ENCODE peak calls at places on chromosomes 13 and 19, in five cellular contexts. One of them, this sample, is unnamed.

GRCh38 chr19:37692956-37693660 is 26.5 kb downstream of the ZNF607 start:
- DNase-seq in K562: peak; percentile 23
- DNase-seq in mammary epithelial cell: no peak
- DNase-seq in neural progenitor cell: no peak
- DNase-seq in endothelial cell of umbilical vein: no peak
- DNase-seq in this sample: peak; percentile 9

GRCh38 chr13:75566658-75567057 is 17.1 kb downstream of the UCHL3 start:
- DNase-seq in neural progenitor cell: no peak
- DNase-seq in mammary epithelial cell: peak; percentile 35
- DNase-seq in endothelial cell of umbilical vein: peak; percentile 46
- DNase-seq in K562: no peak
- DNase-seq in this sample: peak; percentile 36

GRCh38 chr19:17542793-17543582 is 12.5 kb upstream of the COLGALT1 start:
- DNase-seq in mammary epithelial cell: no peak
- DNase-seq in neural progenitor cell: no peak
- DNase-seq in K562: no peak
- DNase-seq in endothelial cell of umbilical vein: no peak
- DNase-seq in this sample: no peak

GRCh38 chr19:35310331-35310730 is 18.4 kb downstream of the MAG start:
- DNase-seq in endothelial cell of umbilical vein: no peak
- DNase-seq in K562: no peak
- DNase-seq in mammary epithelial cell: no peak
- DNase-seq in neural progenitor cell: no peak
- DNase-seq in this sample: no peak

GRCh38 chr19:16153582-16154336 is 10.3 kb downstream of the HSH2D start:
- DNase-seq in neural progenitor cell: peak; percentile 46
- DNase-seq in endothelial cell of umbilical vein: no peak
- DNase-seq in K562: peak; percentile 87
- DNase-seq in mammary epithelial cell: no peak
- DNase-seq in this sample: no peak

GRCh38 chr13:35994131-35994966 is 136.8 kb downstream of the DCLK1 start:
- DNase-seq in endothelial cell of umbilical vein: no peak
- DNase-seq in neural progenitor cell: no peak
- DNase-seq in mammary epithelial cell: peak; percentile 79
- DNase-seq in K562: no peak
- DNase-seq in this sample: peak; percentile 97

GRCh38 chr13:36536546-36536945 is 104.3 kb downstream of the CCNA1 start:
- DNase-seq in K562: no peak
- DNase-seq in endothelial cell of umbilical vein: no peak
- DNase-seq in mammary epithelial cell: no peak
- DNase-seq in neural progenitor cell: no peak
- DNase-seq in this sample: no peak

GRCh38 chr19:34662919-34663318 is 14.0 kb downstream of the SCGB2B2 start:
- DNase-seq in endothelial cell of umbilical vein: peak; percentile 29
- DNase-seq in mammary epithelial cell: peak; percentile 14
- DNase-seq in neural progenitor cell: peak; percentile 53
- DNase-seq in K562: peak; percentile 62
- DNase-seq in this sample: no peak

GRCh38 chr19:5166262-5166661 is 174.3 kb downstream of the PTPRS start:
- DNase-seq in endothelial cell of umbilical vein: no peak
- DNase-seq in K562: no peak
- DNase-seq in mammary epithelial cell: peak; percentile 67
- DNase-seq in neural progenitor cell: no peak
- DNase-seq in this sample: peak; percentile 42

GRCh38 chr19:2469102-2469914 is 6.6 kb upstream of the GADD45B start:
- DNase-seq in endothelial cell of umbilical vein: peak; percentile 39
- DNase-seq in neural progenitor cell: no peak
- DNase-seq in mammary epithelial cell: peak; percentile 69
- DNase-seq in K562: peak; percentile 58
- DNase-seq in this sample: peak; percentile 87

DNA sequence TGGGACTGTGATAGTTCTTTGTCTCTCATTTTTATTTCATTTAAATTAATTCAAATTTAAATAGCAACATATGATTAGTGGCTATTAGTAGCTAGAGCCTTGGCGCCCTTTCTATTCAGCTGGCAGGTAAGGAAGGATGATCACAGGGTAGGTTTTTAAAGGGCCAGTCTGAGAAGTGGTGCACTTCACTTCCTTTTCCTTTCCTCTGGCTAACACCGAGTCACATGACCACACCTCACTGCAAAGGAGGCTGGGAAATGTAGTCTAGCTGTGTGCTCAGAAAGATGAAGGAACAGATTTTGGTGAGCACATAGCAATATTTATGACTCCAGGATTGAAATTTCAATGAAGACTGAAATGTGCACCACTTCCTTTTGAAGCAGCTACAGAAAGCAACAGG is 128.7 kb downstream of the TSHZ3 start:
- DNase-seq in K562: peak; percentile 27
- DNase-seq in endothelial cell of umbilical vein: no peak
- DNase-seq in neural progenitor cell: peak; percentile 9
- DNase-seq in mammary epithelial cell: peak; percentile 29
- DNase-seq in this sample: no peak
- TF ChIP-seq EZH2 in K562: no peak
- TF ChIP-seq EZH2 in endothelial cell of umbilical vein: no peak
- TF ChIP-seq EZH2 in neural progenitor cell: no peak
- TF ChIP-seq EZH2 in mammary epithelial cell: no peak
- TF ChIP-seq EZH2 in this sample: no peak

GRCh38 chr13:51221674-51222509 is at the start of gene FAM124A:
- DNase-seq in endothelial cell of umbilical vein: peak; percentile 26
- DNase-seq in neural progenitor cell: peak; percentile 91
- DNase-seq in mammary epithelial cell: no peak
- DNase-seq in K562: peak; percentile 29
- DNase-seq in this sample: peak; percentile 20
- TF ChIP-seq EZH2 in endothelial cell of umbilical vein: no peak
- TF ChIP-seq EZH2 in neural progenitor cell: no peak
- TF ChIP-seq EZH2 in mammary epithelial cell: no peak
- TF ChIP-seq EZH2 in K562: no peak
- TF ChIP-seq EZH2 in this sample: no peak

DNA sequence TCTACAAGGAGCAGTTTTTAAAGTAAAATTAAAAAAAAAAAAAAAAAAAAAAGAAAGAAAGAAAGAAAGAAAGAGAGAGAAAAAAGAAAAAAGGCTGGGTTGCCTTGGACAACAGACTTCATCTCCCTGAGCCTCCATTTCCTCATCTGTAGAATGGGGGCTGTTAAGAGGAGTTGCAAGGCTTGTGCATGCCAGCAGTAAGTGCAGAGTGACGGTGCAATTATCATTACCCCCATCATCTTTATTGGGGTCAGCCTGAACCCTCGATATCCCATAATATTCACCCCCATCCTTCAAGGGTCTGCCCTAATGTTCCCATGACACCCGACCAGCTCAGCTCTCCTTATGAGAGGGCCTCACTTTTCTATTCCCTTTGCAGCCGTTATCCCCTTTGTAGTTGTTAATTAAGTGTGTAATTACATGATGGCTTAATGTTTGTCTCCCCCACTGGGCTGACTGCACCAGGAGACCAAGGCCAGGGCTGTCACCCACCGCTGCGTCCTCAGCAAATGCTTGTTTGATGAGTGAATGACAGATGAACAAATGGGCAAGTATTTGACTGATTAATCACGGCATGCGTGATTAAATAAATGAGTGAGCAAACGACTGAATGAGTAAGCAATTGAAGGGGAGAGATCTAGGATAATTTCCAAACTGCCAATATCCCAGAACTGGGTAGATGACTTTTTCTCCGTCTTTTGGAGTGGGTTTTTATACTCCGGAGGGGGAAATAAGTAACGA is 10.1 kb downstream of the FOSB start:
- DNase-seq in K562: peak; percentile 29
- DNase-seq in mammary epithelial cell: no peak
- DNase-seq in neural progenitor cell: peak; percentile 64
- DNase-seq in endothelial cell of umbilical vein: no peak
- DNase-seq in this sample: no peak
- TF ChIP-seq EZH2 in K562: no peak
- TF ChIP-seq EZH2 in mammary epithelial cell: no peak
- TF ChIP-seq EZH2 in neural progenitor cell: no peak
- TF ChIP-seq EZH2 in endothelial cell of umbilical vein: no peak
- TF ChIP-seq EZH2 in this sample: no peak

DNA sequence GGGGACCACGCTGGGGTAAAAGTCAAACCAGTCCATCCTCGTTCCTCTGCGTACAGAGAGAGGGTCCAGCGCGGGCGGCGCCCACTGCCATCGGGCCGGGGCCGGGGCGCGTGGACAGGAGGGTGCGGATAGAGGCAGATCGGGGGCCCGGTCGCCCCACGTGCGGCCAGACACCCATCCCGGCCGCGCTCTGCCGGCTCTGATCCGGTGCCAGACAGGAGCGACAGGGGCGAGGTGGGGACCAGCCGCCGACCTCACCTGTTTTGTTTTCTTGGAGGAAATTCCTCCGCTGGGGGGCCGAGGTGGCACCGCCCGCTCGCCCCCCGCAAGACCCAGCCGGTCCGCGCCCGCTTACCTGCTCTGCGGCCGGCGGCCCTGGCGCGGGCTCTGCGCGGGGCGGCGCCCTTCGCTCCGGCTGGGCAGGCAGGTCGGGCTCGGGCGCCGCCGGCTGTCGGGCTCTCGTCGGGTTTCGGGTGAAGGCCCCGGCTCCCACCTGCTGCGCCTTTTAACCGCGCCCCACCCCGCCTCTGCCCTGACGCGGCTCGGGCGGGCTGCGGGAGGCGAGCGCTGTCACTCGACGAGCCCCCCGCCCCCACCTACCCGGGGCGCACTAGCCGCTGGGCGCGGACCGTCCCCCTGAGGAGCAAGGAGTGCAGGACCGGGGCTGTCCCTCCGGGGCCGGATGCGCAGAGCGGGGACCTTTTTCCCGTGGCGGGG is at the start of gene GJB6:
- DNase-seq in endothelial cell of umbilical vein: no peak
- DNase-seq in K562: no peak
- DNase-seq in neural progenitor cell: peak; percentile 82
- DNase-seq in mammary epithelial cell: peak; percentile 8
- DNase-seq in this sample: no peak
- TF ChIP-seq EZH2 in endothelial cell of umbilical vein: peak; percentile 96
- TF ChIP-seq EZH2 in K562: no peak
- TF ChIP-seq EZH2 in neural progenitor cell: peak; percentile 98
- TF ChIP-seq EZH2 in mammary epithelial cell: no peak
- TF ChIP-seq EZH2 in this sample: peak; percentile 90

DNA sequence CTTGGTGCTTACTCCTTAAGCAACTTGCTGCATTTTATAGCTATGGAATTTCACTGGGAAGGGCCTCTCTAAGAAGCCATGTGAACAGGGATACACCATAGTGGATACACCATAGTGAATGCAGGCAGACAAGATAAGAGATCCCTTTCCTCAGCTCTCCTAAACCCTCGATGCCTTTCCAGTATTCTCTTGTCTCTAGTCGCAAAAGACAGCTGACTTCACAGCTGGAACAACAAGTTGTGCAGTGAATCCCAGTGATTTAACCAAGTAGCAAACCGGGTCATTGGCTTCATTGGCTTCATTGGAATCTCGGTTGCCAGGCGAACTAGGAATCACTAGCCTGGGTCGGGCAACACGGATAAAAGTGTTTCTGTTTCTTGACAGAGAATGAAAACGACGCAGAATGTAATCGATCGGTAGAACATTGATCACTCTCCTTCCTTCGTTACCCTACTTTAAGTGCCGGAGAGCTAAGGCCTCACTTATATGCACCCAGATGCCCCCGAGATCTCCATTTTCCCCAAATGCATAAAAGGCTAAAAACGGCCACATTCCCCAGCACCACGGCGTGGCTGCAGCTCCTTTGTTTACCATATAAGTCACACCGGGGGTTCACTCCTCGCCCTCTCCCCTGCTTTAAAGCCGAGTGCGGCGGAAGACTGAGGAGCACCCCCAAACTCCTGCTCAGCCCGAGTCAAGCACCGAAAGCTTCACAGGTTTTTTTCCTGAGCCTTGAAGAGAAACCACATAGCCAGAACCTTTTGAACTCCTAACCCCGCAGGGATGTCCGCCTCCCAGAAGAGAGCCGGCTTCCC is 674 bp downstream of the TRPC4 start:
- DNase-seq in neural progenitor cell: peak; percentile 71
- DNase-seq in endothelial cell of umbilical vein: peak; percentile 28
- DNase-seq in K562: no peak
- DNase-seq in mammary epithelial cell: no peak
- DNase-seq in this sample: peak; percentile 39
- TF ChIP-seq EZH2 in neural progenitor cell: no peak
- TF ChIP-seq EZH2 in endothelial cell of umbilical vein: no peak
- TF ChIP-seq EZH2 in K562: no peak
- TF ChIP-seq EZH2 in mammary epithelial cell: no peak
- TF ChIP-seq EZH2 in this sample: peak; percentile 57

GRCh38 chr19:14432817-14433453 is at the start of gene PKN1:
- DNase-seq in mammary epithelial cell: no peak
- DNase-seq in K562: peak; percentile 78
- DNase-seq in neural progenitor cell: peak; percentile 91
- DNase-seq in endothelial cell of umbilical vein: peak; percentile 21
- DNase-seq in this sample: peak; percentile 36
- TF ChIP-seq EZH2 in mammary epithelial cell: no peak
- TF ChIP-seq EZH2 in K562: no peak
- TF ChIP-seq EZH2 in neural progenitor cell: no peak
- TF ChIP-seq EZH2 in endothelial cell of umbilical vein: no peak
- TF ChIP-seq EZH2 in this sample: no peak

GRCh38 chr13:46386426-46386995 is 541 bp downstream of the RUBCNL start:
- DNase-seq in K562: no peak
- DNase-seq in endothelial cell of umbilical vein: no peak
- DNase-seq in neural progenitor cell: peak; percentile 44
- DNase-seq in mammary epithelial cell: no peak
- DNase-seq in this sample: no peak

GRCh38 chr13:46386996-46387851 is at the start of gene RUBCNL:
- DNase-seq in neural progenitor cell: peak; percentile 84
- DNase-seq in endothelial cell of umbilical vein: no peak
- DNase-seq in K562: no peak
- DNase-seq in mammary epithelial cell: peak; percentile 85
- DNase-seq in this sample: peak; percentile 30

GRCh38 chr13:46383383-46383782 is 3.7 kb downstream of the RUBCNL start:
- DNase-seq in K562: no peak
- DNase-seq in mammary epithelial cell: no peak
- DNase-seq in endothelial cell of umbilical vein: no peak
- DNase-seq in neural progenitor cell: no peak
- DNase-seq in this sample: no peak

GRCh38 chr13:46388308-46388707 is 1.3 kb upstream of the RUBCNL start:
- DNase-seq in endothelial cell of umbilical vein: no peak
- DNase-seq in mammary epithelial cell: no peak
- DNase-seq in K562: no peak
- DNase-seq in neural progenitor cell: no peak
- DNase-seq in this sample: no peak

GRCh38 chr13:46385946-46386345 is 1.1 kb downstream of the RUBCNL start:
- DNase-seq in mammary epithelial cell: no peak
- DNase-seq in neural progenitor cell: peak; percentile 5
- DNase-seq in K562: no peak
- DNase-seq in endothelial cell of umbilical vein: no peak
- DNase-seq in this sample: no peak
- TF ChIP-seq EZH2 in mammary epithelial cell: no peak
- TF ChIP-seq EZH2 in neural progenitor cell: no peak
- TF ChIP-seq EZH2 in K562: no peak
- TF ChIP-seq EZH2 in endothelial cell of umbilical vein: no peak
- TF ChIP-seq EZH2 in this sample: no peak

GRCh38 chr13:29800687-29801086 is 49.7 kb downstream of the UBL3 start:
- DNase-seq in K562: no peak
- DNase-seq in mammary epithelial cell: no peak
- DNase-seq in neural progenitor cell: peak; percentile 16
- DNase-seq in endothelial cell of umbilical vein: no peak
- DNase-seq in this sample: no peak
- TF ChIP-seq EZH2 in K562: no peak
- TF ChIP-seq EZH2 in mammary epithelial cell: no peak
- TF ChIP-seq EZH2 in neural progenitor cell: no peak
- TF ChIP-seq EZH2 in endothelial cell of umbilical vein: no peak
- TF ChIP-seq EZH2 in this sample: no peak

This sample was measured in fibroblast of lung.